ENCODE peak calls at places on chromosomes 2 and 18, in ten cellular contexts. One of them, this sample, is unnamed.

GRCh38 chr2:36912692-36913091 is 53.6 kb downstream of the STRN start:
- DNase-seq in mesothelial cell of epicardium: no peak
- DNase-seq in fibroblast of mammary gland: peak; percentile 66
- DNase-seq in AG04450: no peak
- DNase-seq in cardiac muscle cell: peak; percentile 2
- DNase-seq in progenitor cell of endocrine pancreas: no peak
- DNase-seq in lower lobe of right lung: no peak
- DNase-seq in foreskin fibroblast: peak; percentile 61
- DNase-seq in cardiac fibroblast: peak; percentile 62
- DNase-seq in BE2C: no peak
- DNase-seq in this sample: no peak

GRCh38 chr2:235539773-235540172 is 45.9 kb downstream of the AGAP1 start:
- DNase-seq in mesothelial cell of epicardium: no peak
- DNase-seq in fibroblast of mammary gland: no peak
- DNase-seq in AG04450: no peak
- DNase-seq in cardiac muscle cell: no peak
- DNase-seq in progenitor cell of endocrine pancreas: no peak
- DNase-seq in lower lobe of right lung: no peak
- DNase-seq in foreskin fibroblast: no peak
- DNase-seq in cardiac fibroblast: no peak
- DNase-seq in BE2C: no peak
- DNase-seq in this sample: no peak

GRCh38 chr2:241508510-241509407 is at the start of gene STK25:
- DNase-seq in mesothelial cell of epicardium: peak; percentile 97
- DNase-seq in fibroblast of mammary gland: peak; percentile 97
- DNase-seq in AG04450: peak; percentile 94
- DNase-seq in cardiac muscle cell: peak; percentile 99
- DNase-seq in progenitor cell of endocrine pancreas: peak; percentile 97
- DNase-seq in lower lobe of right lung: peak; percentile 98
- DNase-seq in foreskin fibroblast: peak; percentile 100
- DNase-seq in cardiac fibroblast: peak; percentile 98
- DNase-seq in BE2C: peak; percentile 100
- DNase-seq in this sample: peak; percentile 99

GRCh38 chr2:187879491-187879890 is 325.3 kb upstream of the TFPI start:
- DNase-seq in mesothelial cell of epicardium: no peak
- DNase-seq in fibroblast of mammary gland: no peak
- DNase-seq in AG04450: no peak
- DNase-seq in cardiac muscle cell: peak; percentile 10
- DNase-seq in progenitor cell of endocrine pancreas: no peak
- DNase-seq in lower lobe of right lung: no peak
- DNase-seq in foreskin fibroblast: no peak
- DNase-seq in cardiac fibroblast: no peak
- DNase-seq in BE2C: no peak
- DNase-seq in this sample: no peak

GRCh38 chr2:53314718-53315117 is 452.9 kb upstream of the CHAC2 start:
- DNase-seq in mesothelial cell of epicardium: no peak
- DNase-seq in fibroblast of mammary gland: no peak
- DNase-seq in AG04450: no peak
- DNase-seq in cardiac muscle cell: no peak
- DNase-seq in progenitor cell of endocrine pancreas: no peak
- DNase-seq in lower lobe of right lung: no peak
- DNase-seq in foreskin fibroblast: no peak
- DNase-seq in cardiac fibroblast: no peak
- DNase-seq in BE2C: no peak
- DNase-seq in this sample: no peak

GRCh38 chr18:36745219-36745975 is 83.4 kb downstream of the TPGS2 start:
- DNase-seq in mesothelial cell of epicardium: no peak
- DNase-seq in fibroblast of mammary gland: no peak
- DNase-seq in AG04450: no peak
- DNase-seq in cardiac muscle cell: no peak
- DNase-seq in progenitor cell of endocrine pancreas: no peak
- DNase-seq in lower lobe of right lung: no peak
- DNase-seq in foreskin fibroblast: no peak
- DNase-seq in cardiac fibroblast: no peak
- DNase-seq in BE2C: no peak
- DNase-seq in this sample: no peak

GRCh38 chr2:126835261-126835660 is 63.4 kb upstream of the TEX51 start:
- DNase-seq in mesothelial cell of epicardium: no peak
- DNase-seq in fibroblast of mammary gland: no peak
- DNase-seq in AG04450: no peak
- DNase-seq in cardiac muscle cell: no peak
- DNase-seq in progenitor cell of endocrine pancreas: no peak
- DNase-seq in lower lobe of right lung: no peak
- DNase-seq in foreskin fibroblast: no peak
- DNase-seq in cardiac fibroblast: no peak
- DNase-seq in BE2C: no peak
- DNase-seq in this sample: no peak

GRCh38 chr2:30514134-30514860 is 67.3 kb downstream of the LCLAT1 start:
- DNase-seq in mesothelial cell of epicardium: no peak
- DNase-seq in fibroblast of mammary gland: peak; percentile 80
- DNase-seq in AG04450: peak; percentile 72
- DNase-seq in cardiac muscle cell: peak; percentile 61
- DNase-seq in progenitor cell of endocrine pancreas: no peak
- DNase-seq in lower lobe of right lung: no peak
- DNase-seq in foreskin fibroblast: peak; percentile 87
- DNase-seq in cardiac fibroblast: peak; percentile 52
- DNase-seq in BE2C: peak; percentile 76
- DNase-seq in this sample: no peak

GRCh38 chr2:16420421-16420820 is 245.2 kb downstream of the CYRIA start:
- DNase-seq in mesothelial cell of epicardium: no peak
- DNase-seq in fibroblast of mammary gland: no peak
- DNase-seq in AG04450: no peak
- DNase-seq in cardiac muscle cell: no peak
- DNase-seq in progenitor cell of endocrine pancreas: no peak
- DNase-seq in lower lobe of right lung: no peak
- DNase-seq in foreskin fibroblast: no peak
- DNase-seq in cardiac fibroblast: no peak
- DNase-seq in BE2C: peak; percentile 93
- DNase-seq in this sample: no peak

GRCh38 chr18:79626905-79627749 is 52.5 kb upstream of the CTDP1 start:
- DNase-seq in mesothelial cell of epicardium: no peak
- DNase-seq in fibroblast of mammary gland: no peak
- DNase-seq in AG04450: no peak
- DNase-seq in cardiac muscle cell: no peak
- DNase-seq in progenitor cell of endocrine pancreas: no peak
- DNase-seq in lower lobe of right lung: no peak
- DNase-seq in foreskin fibroblast: no peak
- DNase-seq in cardiac fibroblast: no peak
- DNase-seq in BE2C: no peak
- DNase-seq in this sample: no peak

GRCh38 chr2:54386993-54387590 is 69.0 kb upstream of the SPTBN1 start:
- DNase-seq in mesothelial cell of epicardium: no peak
- DNase-seq in fibroblast of mammary gland: peak; percentile 91
- DNase-seq in AG04450: no peak
- DNase-seq in cardiac muscle cell: peak; percentile 69
- DNase-seq in progenitor cell of endocrine pancreas: no peak
- DNase-seq in lower lobe of right lung: no peak
- DNase-seq in foreskin fibroblast: peak; percentile 65
- DNase-seq in cardiac fibroblast: peak; percentile 79
- DNase-seq in BE2C: no peak
- DNase-seq in this sample: no peak

GRCh38 chr2:38528008-38528442 is 74.7 kb downstream of the HNRNPLL start:
- DNase-seq in mesothelial cell of epicardium: no peak
- DNase-seq in fibroblast of mammary gland: peak; percentile 81
- DNase-seq in AG04450: no peak
- DNase-seq in cardiac muscle cell: peak; percentile 64
- DNase-seq in progenitor cell of endocrine pancreas: no peak
- DNase-seq in lower lobe of right lung: no peak
- DNase-seq in foreskin fibroblast: peak; percentile 85
- DNase-seq in cardiac fibroblast: peak; percentile 74
- DNase-seq in BE2C: peak; percentile 87
- DNase-seq in this sample: no peak

GRCh38 chr2:70960833-70961647 is 17.4 kb upstream of the ANKRD53 start:
- DNase-seq in mesothelial cell of epicardium: peak; percentile 35
- DNase-seq in fibroblast of mammary gland: no peak
- DNase-seq in AG04450: no peak
- DNase-seq in cardiac muscle cell: peak; percentile 12
- DNase-seq in progenitor cell of endocrine pancreas: no peak
- DNase-seq in lower lobe of right lung: no peak
- DNase-seq in foreskin fibroblast: no peak
- DNase-seq in cardiac fibroblast: no peak
- DNase-seq in BE2C: no peak
- DNase-seq in this sample: peak; percentile 63

GRCh38 chr2:88880441-88880953 is 189.0 kb downstream of the RPIA start:
- DNase-seq in mesothelial cell of epicardium: no peak
- DNase-seq in fibroblast of mammary gland: peak; percentile 57
- DNase-seq in AG04450: no peak
- DNase-seq in cardiac muscle cell: peak; percentile 69
- DNase-seq in progenitor cell of endocrine pancreas: no peak
- DNase-seq in lower lobe of right lung: no peak
- DNase-seq in foreskin fibroblast: peak; percentile 66
- DNase-seq in cardiac fibroblast: peak; percentile 70
- DNase-seq in BE2C: peak; percentile 27
- DNase-seq in this sample: no peak
- TF ChIP-seq CTCF in mesothelial cell of epicardium: peak; percentile 69
- TF ChIP-seq CTCF in fibroblast of mammary gland: peak; percentile 80
- TF ChIP-seq CTCF in AG04450: peak; percentile 86
- TF ChIP-seq CTCF in cardiac muscle cell: peak; percentile 75
- TF ChIP-seq CTCF in progenitor cell of endocrine pancreas: peak; percentile 63
- TF ChIP-seq CTCF in lower lobe of right lung: peak; percentile 76
- TF ChIP-seq CTCF in foreskin fibroblast: peak; percentile 84
- TF ChIP-seq CTCF in cardiac fibroblast: peak; percentile 74
- TF ChIP-seq CTCF in BE2C: peak; percentile 69
- TF ChIP-seq CTCF in this sample: peak; percentile 77

DNA sequence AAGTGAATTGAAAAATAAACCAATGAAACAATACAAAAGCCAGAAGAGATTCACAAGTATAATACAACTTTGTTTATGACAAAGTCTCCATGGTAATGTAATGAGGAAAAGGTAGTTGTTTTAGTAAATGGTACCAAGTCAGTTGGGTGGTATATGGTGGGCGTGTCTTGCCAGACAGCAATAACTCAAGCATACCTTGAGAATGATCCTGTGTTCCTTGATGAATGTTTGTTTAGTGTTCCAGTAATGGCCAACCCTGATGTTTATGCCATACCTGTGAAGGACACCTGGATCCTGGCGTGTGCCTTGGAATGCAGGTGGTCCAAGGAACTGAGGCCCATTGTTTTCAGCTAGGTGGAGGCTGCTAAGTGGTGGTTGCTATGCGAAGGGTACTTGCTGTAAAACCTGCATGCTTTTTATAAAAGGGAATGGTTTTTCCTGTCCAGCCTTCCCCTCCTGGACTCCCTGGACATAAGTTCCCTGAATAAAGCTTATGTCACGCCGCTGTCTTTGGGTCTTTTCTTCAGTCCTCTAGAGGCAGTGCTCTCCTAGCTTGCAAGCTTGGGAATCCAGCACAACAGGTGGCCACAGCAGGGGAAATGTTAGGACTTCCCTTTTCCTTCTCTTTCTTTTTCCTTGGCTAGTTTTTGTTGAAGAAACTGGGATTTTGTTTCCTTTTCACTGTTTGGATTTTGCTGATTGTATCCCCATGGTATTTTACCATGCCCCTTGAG is 54.7 kb downstream of the MTA3 start:
- DNase-seq in mesothelial cell of epicardium: no peak
- DNase-seq in fibroblast of mammary gland: no peak
- DNase-seq in AG04450: no peak
- DNase-seq in cardiac muscle cell: no peak
- DNase-seq in progenitor cell of endocrine pancreas: no peak
- DNase-seq in lower lobe of right lung: no peak
- DNase-seq in foreskin fibroblast: no peak
- DNase-seq in cardiac fibroblast: no peak
- DNase-seq in BE2C: no peak
- DNase-seq in this sample: no peak
- TF ChIP-seq CTCF in mesothelial cell of epicardium: no peak
- TF ChIP-seq CTCF in fibroblast of mammary gland: no peak
- TF ChIP-seq CTCF in AG04450: no peak
- TF ChIP-seq CTCF in cardiac muscle cell: no peak
- TF ChIP-seq CTCF in progenitor cell of endocrine pancreas: no peak
- TF ChIP-seq CTCF in lower lobe of right lung: no peak
- TF ChIP-seq CTCF in foreskin fibroblast: no peak
- TF ChIP-seq CTCF in cardiac fibroblast: no peak
- TF ChIP-seq CTCF in BE2C: no peak
- TF ChIP-seq CTCF in this sample: no peak

GRCh38 chr2:223774193-223774592 is 63.2 kb downstream of the AP1S3 start:
- DNase-seq in mesothelial cell of epicardium: no peak
- DNase-seq in fibroblast of mammary gland: no peak
- DNase-seq in AG04450: no peak
- DNase-seq in cardiac muscle cell: no peak
- DNase-seq in progenitor cell of endocrine pancreas: no peak
- DNase-seq in lower lobe of right lung: no peak
- DNase-seq in foreskin fibroblast: no peak
- DNase-seq in cardiac fibroblast: no peak
- DNase-seq in BE2C: no peak
- DNase-seq in this sample: no peak

GRCh38 chr2:223781560-223781959 is 55.8 kb downstream of the AP1S3 start:
- DNase-seq in mesothelial cell of epicardium: no peak
- DNase-seq in fibroblast of mammary gland: no peak
- DNase-seq in AG04450: no peak
- DNase-seq in cardiac muscle cell: no peak
- DNase-seq in progenitor cell of endocrine pancreas: no peak
- DNase-seq in lower lobe of right lung: no peak
- DNase-seq in foreskin fibroblast: no peak
- DNase-seq in cardiac fibroblast: no peak
- DNase-seq in BE2C: no peak
- DNase-seq in this sample: no peak

GRCh38 chr2:223784221-223784772 is 53.1 kb downstream of the AP1S3 start:
- DNase-seq in mesothelial cell of epicardium: no peak
- DNase-seq in fibroblast of mammary gland: no peak
- DNase-seq in AG04450: no peak
- DNase-seq in cardiac muscle cell: no peak
- DNase-seq in progenitor cell of endocrine pancreas: no peak
- DNase-seq in lower lobe of right lung: no peak
- DNase-seq in foreskin fibroblast: no peak
- DNase-seq in cardiac fibroblast: no peak
- DNase-seq in BE2C: no peak
- DNase-seq in this sample: no peak

GRCh38 chr2:223779877-223780276 is 57.5 kb downstream of the AP1S3 start:
- DNase-seq in mesothelial cell of epicardium: no peak
- DNase-seq in fibroblast of mammary gland: peak; percentile 65
- DNase-seq in AG04450: no peak
- DNase-seq in cardiac muscle cell: peak; percentile 59
- DNase-seq in progenitor cell of endocrine pancreas: no peak
- DNase-seq in lower lobe of right lung: no peak
- DNase-seq in foreskin fibroblast: peak; percentile 69
- DNase-seq in cardiac fibroblast: peak; percentile 75
- DNase-seq in BE2C: peak; percentile 42
- DNase-seq in this sample: no peak
- TF ChIP-seq CTCF in mesothelial cell of epicardium: peak; percentile 20
- TF ChIP-seq CTCF in fibroblast of mammary gland: peak; percentile 51
- TF ChIP-seq CTCF in AG04450: peak; percentile 30
- TF ChIP-seq CTCF in cardiac muscle cell: peak; percentile 39
- TF ChIP-seq CTCF in progenitor cell of endocrine pancreas: peak; percentile 45
- TF ChIP-seq CTCF in lower lobe of right lung: peak; percentile 19
- TF ChIP-seq CTCF in foreskin fibroblast: peak; percentile 23
- TF ChIP-seq CTCF in cardiac fibroblast: peak; percentile 49
- TF ChIP-seq CTCF in BE2C: peak; percentile 56
- TF ChIP-seq CTCF in this sample: peak; percentile 60

GRCh38 chr2:57448816-57449215 is 597.8 kb upstream of the VRK2 start:
- DNase-seq in mesothelial cell of epicardium: no peak
- DNase-seq in fibroblast of mammary gland: no peak
- DNase-seq in AG04450: no peak
- DNase-seq in cardiac muscle cell: no peak
- DNase-seq in progenitor cell of endocrine pancreas: no peak
- DNase-seq in lower lobe of right lung: no peak
- DNase-seq in foreskin fibroblast: no peak
- DNase-seq in cardiac fibroblast: no peak
- DNase-seq in BE2C: no peak
- DNase-seq in this sample: no peak

GRCh38 chr2:57450170-57450569 is 596.4 kb upstream of the VRK2 start:
- DNase-seq in mesothelial cell of epicardium: no peak
- DNase-seq in fibroblast of mammary gland: no peak
- DNase-seq in AG04450: no peak
- DNase-seq in cardiac muscle cell: no peak
- DNase-seq in progenitor cell of endocrine pancreas: no peak
- DNase-seq in lower lobe of right lung: no peak
- DNase-seq in foreskin fibroblast: no peak
- DNase-seq in cardiac fibroblast: no peak
- DNase-seq in BE2C: no peak
- DNase-seq in this sample: no peak

GRCh38 chr2:57453929-57454328 is 592.7 kb upstream of the VRK2 start:
- DNase-seq in mesothelial cell of epicardium: no peak
- DNase-seq in fibroblast of mammary gland: no peak
- DNase-seq in AG04450: no peak
- DNase-seq in cardiac muscle cell: no peak
- DNase-seq in progenitor cell of endocrine pancreas: no peak
- DNase-seq in lower lobe of right lung: no peak
- DNase-seq in foreskin fibroblast: no peak
- DNase-seq in cardiac fibroblast: peak; percentile 6
- DNase-seq in BE2C: no peak
- DNase-seq in this sample: no peak
- TF ChIP-seq CTCF in mesothelial cell of epicardium: no peak
- TF ChIP-seq CTCF in fibroblast of mammary gland: no peak
- TF ChIP-seq CTCF in AG04450: no peak
- TF ChIP-seq CTCF in cardiac muscle cell: no peak
- TF ChIP-seq CTCF in progenitor cell of endocrine pancreas: peak; percentile 21
- TF ChIP-seq CTCF in lower lobe of right lung: no peak
- TF ChIP-seq CTCF in foreskin fibroblast: no peak
- TF ChIP-seq CTCF in cardiac fibroblast: peak; percentile 25
- TF ChIP-seq CTCF in BE2C: no peak
- TF ChIP-seq CTCF in this sample: peak; percentile 44